ENCODE peak calls at places on chromosomes 13 and 19, in eight cellular contexts. N is AG09309, M is foreskin fibroblast, I is GM12865, T is AG04450, H is fibroblast of mammary gland, J is kidney epithelial cell, O is tibial artery. R is an unnamed sample.

GRCh38 chr19:41114132-41114531 is at the start of gene CYP2F1:
- DNase-seq in I (no peak), T (no peak), H (no peak), M (no peak), J (no peak), N (no peak), O (peak; percentile 15), R (no peak)

GRCh38 chr19:46650445-46650844 is 10.5 kb downstream of the DACT3 start:
- DNase-seq in I (no peak), O (no peak), N (no peak), T (no peak), M (no peak), H (no peak), J (no peak), R (no peak)

GRCh38 chr19:42626181-42626580 is 31.5 kb upstream of the CEACAM8 start:
- DNase-seq in O (no peak), J (no peak), N (no peak), M (no peak), H (no peak), I (no peak), T (no peak), R (no peak)

GRCh38 chr19:19492026-19492610 is 23.2 kb downstream of the TSSK6 start:
- DNase-seq in O (no peak), H (no peak), T (no peak), M (no peak), J (no peak), N (no peak), I (no peak), R (no peak)

GRCh38 chr13:37701972-37702371 is 103.4 kb upstream of the POSTN start:
- DNase-seq in H (peak; percentile 98), N (peak; percentile 92), I (no peak), T (peak; percentile 90), M (peak; percentile 96), J (peak; percentile 87), O (peak; percentile 67), R (peak; percentile 98)

GRCh38 chr13:80630685-80631121 is 289.8 kb upstream of the SPRY2 start:
- DNase-seq in T (no peak), N (no peak), I (no peak), M (peak; percentile 73), J (no peak), H (peak; percentile 78), O (no peak), R (peak; percentile 99)

GRCh38 chr19:13600091-13600490 is 93.8 kb upstream of the CACNA1A start:
- DNase-seq in H (no peak), M (no peak), O (no peak), T (no peak), N (no peak), J (no peak), I (no peak), R (no peak)

GRCh38 chr13:28678809-28679208 is 19.9 kb downstream of the POMP start:
- DNase-seq in I (no peak), J (no peak), N (no peak), T (no peak), H (peak; percentile 13), O (no peak), M (peak; percentile 54), R (peak; percentile 23)

GRCh38 chr13:36089130-36089529 is 42.1 kb downstream of the DCLK1 start:
- DNase-seq in H (peak; percentile 45), J (no peak), M (peak; percentile 21), T (no peak), I (no peak), O (no peak), N (no peak), R (no peak)

DNA sequence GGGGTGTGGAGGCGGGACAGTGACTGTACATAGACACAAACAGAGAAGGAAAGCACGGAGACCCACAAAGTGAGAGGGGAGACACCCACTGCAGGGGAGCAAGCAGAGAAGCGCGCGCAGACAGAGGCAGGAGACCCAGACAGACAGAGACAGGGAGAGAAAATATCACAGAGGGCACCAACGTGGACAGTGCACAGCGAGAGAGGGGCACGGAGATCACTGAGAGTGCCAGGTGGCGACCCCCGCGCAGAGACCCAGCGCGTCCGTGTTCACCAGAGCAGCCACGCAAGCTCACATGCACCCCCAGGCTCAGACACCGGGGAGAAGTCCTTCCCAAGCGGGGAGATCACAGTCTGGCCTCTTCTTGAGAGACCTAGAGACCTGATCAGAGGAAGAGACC is 1.4 kb upstream of the CACNG7 start:
- DNase-seq in N (no peak), T (no peak), M (peak; percentile 29), J (no peak), H (no peak), I (no peak), O (no peak), R (no peak)
- H3K4me3 ChIP-seq in N (no peak overlapping the region), T (peak overlapping the region; percentile 59), M (peak overlapping the region; percentile 19), J (no peak overlapping the region), H (no peak overlapping the region), I (no peak overlapping the region), O (no peak overlapping the region), R (peak overlapping the region; percentile 68)

DNA sequence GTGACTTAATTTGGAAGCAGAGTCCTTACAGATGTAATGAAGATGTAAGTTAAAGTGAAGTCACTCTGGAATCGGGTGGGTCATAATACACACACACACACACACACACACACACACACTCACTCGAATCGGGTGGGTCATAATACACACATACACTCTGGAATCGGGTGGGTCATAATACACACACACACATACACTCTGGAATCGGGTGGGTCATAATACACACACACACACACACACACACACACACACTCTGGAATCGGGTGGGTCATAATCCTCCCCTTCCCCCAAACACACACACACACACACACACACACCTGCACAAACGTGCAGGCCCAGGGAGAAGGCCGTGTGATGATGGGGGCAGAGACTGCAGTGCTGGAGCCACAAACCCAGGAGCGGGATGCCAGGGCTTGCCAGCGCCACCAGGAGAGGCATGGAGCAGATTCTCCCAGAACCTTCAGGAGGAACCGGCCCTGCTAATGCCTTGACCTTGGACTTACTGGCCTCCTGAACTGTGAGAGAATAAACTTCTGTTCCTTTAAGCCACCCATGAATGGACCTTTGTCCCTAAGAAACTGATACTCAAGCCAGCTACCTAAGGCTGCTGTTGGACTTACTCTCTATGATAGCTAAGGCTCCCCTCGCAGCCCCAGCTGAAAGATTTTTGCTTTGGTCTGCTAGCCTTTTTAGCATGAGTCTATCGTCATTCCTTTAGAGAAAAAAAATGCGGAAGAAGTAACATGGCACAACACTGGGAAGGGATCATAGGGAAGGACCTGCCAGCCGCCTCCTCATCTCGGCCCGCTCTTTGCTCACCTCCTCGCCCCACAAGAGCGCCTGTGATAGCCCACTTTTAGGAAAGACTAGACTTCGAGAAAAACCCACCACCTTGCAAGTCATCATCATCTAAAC is 136.2 kb upstream of the RNF113B start:
- DNase-seq in N (no peak), T (no peak), I (no peak), J (no peak), H (no peak), M (no peak), O (no peak), R (no peak)
- TF ChIP-seq CTCF in N (no peak), T (no peak), I (no peak), J (no peak), H (no peak), M (no peak), O (no peak), R (no peak)

GRCh38 chr19:10680545-10681135 is 20.6 kb upstream of the QTRT1 start:
- DNase-seq in M (no peak), N (no peak), O (no peak), T (no peak), I (no peak), J (no peak), H (no peak), R (no peak)
- H3K4me3 ChIP-seq in M (no peak overlapping the region), N (no peak overlapping the region), O (no peak overlapping the region), T (no peak overlapping the region), I (no peak overlapping the region), J (no peak overlapping the region), H (no peak overlapping the region), R (no peak overlapping the region)

GRCh38 chr13:112204376-112204775 is 137.4 kb downstream of the SOX1 start:
- DNase-seq in O (no peak), I (no peak), N (no peak), T (no peak), J (no peak), H (no peak), M (no peak), R (no peak)

GRCh38 chr13:112203614-112204013 is 136.7 kb downstream of the SOX1 start:
- DNase-seq in M (no peak), J (no peak), O (no peak), N (no peak), I (no peak), T (no peak), H (no peak), R (no peak)

GRCh38 chr13:112202266-112202665 is 135.3 kb downstream of the SOX1 start:
- DNase-seq in O (no peak), T (no peak), N (no peak), I (no peak), M (no peak), J (no peak), H (no peak), R (no peak)

GRCh38 chr13:112204881-112205327 is 138.0 kb downstream of the SOX1 start:
- DNase-seq in M (no peak), O (no peak), H (no peak), N (no peak), T (no peak), J (no peak), I (no peak), R (no peak)

GRCh38 chr13:112202966-112203365 is 136.0 kb downstream of the SOX1 start:
- DNase-seq in N (no peak), T (no peak), O (no peak), H (no peak), J (no peak), M (no peak), I (no peak), R (no peak)
- TF ChIP-seq CTCF in N (no peak), T (no peak), O (no peak), H (no peak), J (no peak), M (no peak), I (no peak), R (no peak)